ENCODE peak calls at places on chromosomes 2 and 18, in eight cellular contexts. R is HCT116, F is GM23338, N is A549, X is K562, D is HepG2, Q is SK-N-SH, C is GM12878. L is an unnamed sample. For H3K4me1, the result is how much of the 10 kb centered on the place peaks cover.

GRCh38 chr2:36539631-36540030 is 58.3 kb downstream of the FEZ2 start:
- DNase-seq in F (no peak), X (no peak), C (no peak), N (no peak), R (no peak), Q (no peak), D (no peak), L (no peak)

GRCh38 chr2:85579266-85579935 is 2.0 kb downstream of the VAMP8 start:
- DNase-seq in C (no peak), F (no peak), N (no peak), X (peak), D (no peak), R (no peak), Q (no peak), L (no peak)

GRCh38 chr18:76713432-76713831 is 108.9 kb upstream of the ZNF236 start:
- DNase-seq in D (no peak), R (no peak), Q (no peak), F (no peak), C (no peak), N (no peak), X (no peak), L (no peak)

GRCh38 chr2:240426797-240427721 is 8.4 kb upstream of the GPC1 start:
- DNase-seq in Q (no peak), C (no peak), X (peak), N (no peak), D (no peak), R (no peak), F (no peak), L (no peak)

GRCh38 chr2:108534577-108535379 is 508 bp downstream of the LIMS1 start:
- DNase-seq in C (no peak), N (peak), F (peak), X (peak), D (peak), Q (no peak), R (no peak), L (no peak)

GRCh38 chr2:98487806-98488189 is 43.1 kb downstream of the INPP4A start:
- DNase-seq in F (peak), D (peak), C (peak), Q (no peak), X (peak), N (peak), R (peak), L (peak)

GRCh38 chr18:61496374-61496773 is 163.1 kb downstream of the CDH20 start:
- DNase-seq in C (no peak), R (no peak), X (no peak), F (peak), D (no peak), N (no peak), Q (no peak), L (no peak)

GRCh38 chr2:189782221-189782671 is 1.9 kb downstream of the ORMDL1 start:
- DNase-seq in C (no peak), N (no peak), R (no peak), X (no peak), F (no peak), Q (no peak), D (peak), L (no peak)

GRCh38 chr2:74548919-74549684 is 4.6 kb downstream of the LOXL3 start:
- DNase-seq in D (peak), X (peak), C (no peak), R (no peak), Q (peak), N (peak), F (peak), L (no peak)

GRCh38 chr2:112153179-112153490 is 14.9 kb downstream of the FBLN7 start:
- DNase-seq in X (no peak), N (no peak), R (no peak), F (no peak), Q (no peak), D (no peak), C (no peak), L (no peak)

GRCh38 chr2:112152476-112153178 is 14.4 kb downstream of the FBLN7 start:
- DNase-seq in R (no peak), X (no peak), D (no peak), N (no peak), C (no peak), Q (no peak), F (no peak), L (no peak)

GRCh38 chr2:112153501-112153900 is 15.3 kb downstream of the FBLN7 start:
- DNase-seq in C (no peak), N (no peak), Q (no peak), R (no peak), F (no peak), D (no peak), X (no peak), L (no peak)

GRCh38 chr2:112155331-112156151 is 17.4 kb downstream of the FBLN7 start:
- DNase-seq in D (no peak), N (no peak), Q (no peak), X (no peak), C (no peak), F (no peak), R (no peak), L (no peak)

GRCh38 chr2:112154246-112155110 is 16.3 kb downstream of the FBLN7 start:
- DNase-seq in F (no peak), N (no peak), Q (no peak), R (no peak), X (no peak), C (no peak), D (no peak), L (no peak)
- H3K4me1 ChIP-seq in F (under half), N (under half), Q (under half), R (under half), X (under half), C (under half), D (under half), L (under half)

DNA sequence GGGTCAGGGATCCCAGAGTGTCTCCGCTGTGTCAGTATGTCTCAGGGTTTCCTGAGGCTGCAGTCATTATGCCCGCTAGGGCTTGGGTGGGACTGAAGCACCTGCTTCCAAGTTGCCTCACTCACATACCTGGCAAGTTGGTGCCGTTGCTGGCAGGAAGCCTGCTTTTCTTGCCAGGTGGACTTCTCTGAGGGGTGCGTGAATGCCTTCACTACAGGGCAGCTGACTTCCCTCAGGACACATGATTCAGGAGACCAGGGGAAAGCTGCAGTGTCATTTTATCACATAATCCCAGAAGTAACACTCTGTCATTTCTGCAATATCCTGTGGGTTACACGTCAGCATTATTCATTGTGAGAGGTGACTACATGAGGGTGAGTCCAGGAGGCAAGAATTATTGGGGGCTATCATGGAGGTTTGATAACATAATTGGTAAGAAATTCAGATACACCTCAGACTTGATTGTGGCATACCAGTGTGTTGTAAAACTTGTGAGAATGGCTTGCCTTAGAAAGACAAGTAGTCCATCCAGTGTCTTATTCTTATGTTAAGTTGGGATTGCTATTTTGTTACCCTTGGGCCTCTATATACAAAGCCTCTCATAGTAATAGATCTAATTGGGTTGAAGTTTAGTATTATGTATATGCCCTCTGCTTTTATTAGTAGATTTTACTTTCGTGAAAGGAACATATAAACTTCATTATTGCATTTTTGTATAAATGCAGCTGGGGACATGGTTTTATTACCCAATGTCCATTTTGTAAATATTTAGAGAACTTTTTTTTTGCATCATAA is 44.1 kb downstream of the NEDD4L start:
- DNase-seq in C (no peak), D (no peak), R (no peak), Q (no peak), X (peak), F (peak), N (no peak), L (peak)
- TF ChIP-seq REST in C (no peak), D (no peak), R (no peak), Q (no peak), X (no peak), F (no peak), N (no peak), L (no peak)

DNA sequence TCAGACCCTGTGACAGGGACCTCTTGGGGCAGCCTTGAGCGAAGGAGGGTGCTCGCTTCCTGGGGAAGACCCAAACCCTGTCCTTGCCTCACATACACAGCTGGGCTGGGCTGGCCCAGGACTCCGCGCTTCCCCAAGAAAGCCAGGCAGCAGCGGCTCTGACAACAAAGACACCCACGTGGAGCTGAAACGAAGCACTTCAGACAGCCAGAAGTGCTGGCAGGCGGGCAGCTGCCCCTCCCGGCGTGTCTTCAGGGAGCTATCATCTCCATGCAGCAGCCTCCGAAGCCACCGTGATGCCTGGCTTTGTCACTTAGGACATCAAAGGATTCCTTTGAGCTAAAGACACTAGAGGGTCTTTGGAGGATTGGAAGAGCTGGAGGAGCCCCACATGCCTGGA is 35.2 kb downstream of the C1QL2 start:
- DNase-seq in R (no peak), F (no peak), N (no peak), D (no peak), C (no peak), X (no peak), Q (no peak), L (no peak)
- H3K4me1 ChIP-seq in R (under half), F (under half), N (under half), D (under half), C (under half), X (under half), Q (under half), L (under half)

GRCh38 chr2:88885275-88885674 is 193.8 kb downstream of the RPIA start:
- DNase-seq in R (no peak), X (no peak), N (no peak), Q (no peak), C (no peak), F (no peak), D (no peak), L (no peak)

GRCh38 chr2:88880441-88880953 is 189.0 kb downstream of the RPIA start:
- DNase-seq in F (peak), C (no peak), Q (peak), D (peak), X (peak), R (peak), N (peak), L (peak)

GRCh38 chr2:88885679-88886402 is 194.4 kb downstream of the RPIA start:
- DNase-seq in C (no peak), R (no peak), X (no peak), F (no peak), N (no peak), D (no peak), Q (no peak), L (no peak)
- TF ChIP-seq REST in C (no peak), R (no peak), X (no peak), F (no peak), N (no peak), D (no peak), Q (no peak), L (no peak)

DNA sequence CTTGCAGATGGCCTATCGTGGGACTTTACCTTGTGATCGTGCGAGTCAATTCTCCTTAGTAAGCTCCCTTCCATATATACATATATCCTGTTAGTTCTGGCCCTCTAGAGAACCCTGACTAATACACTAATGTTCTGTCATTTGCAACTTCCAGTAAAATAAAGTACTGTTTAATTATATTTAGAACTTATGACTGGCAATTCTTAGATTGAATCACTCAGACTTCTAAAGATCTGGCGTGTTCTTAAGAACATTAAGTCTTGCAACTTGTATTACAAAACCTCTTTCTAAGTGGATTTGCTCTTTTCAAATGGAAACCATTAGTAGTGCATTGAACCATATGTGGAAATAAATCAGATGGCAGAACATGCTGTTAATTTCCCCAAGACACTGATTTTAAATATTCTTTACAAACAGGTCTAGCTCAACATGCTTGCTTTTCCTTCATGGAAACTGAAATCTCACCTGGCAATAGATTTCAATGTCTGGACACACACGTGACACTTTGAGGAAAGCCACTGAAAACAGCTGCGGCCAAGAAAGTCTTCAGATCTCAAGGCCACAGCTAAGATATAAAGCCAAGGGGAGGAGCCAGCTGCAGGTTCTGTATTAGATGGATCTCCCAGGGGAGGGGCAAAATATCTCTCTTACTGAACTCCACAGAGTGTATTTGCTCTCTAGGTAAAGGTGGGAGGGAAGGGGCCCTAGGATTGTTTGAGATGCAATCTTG is 50.6 kb downstream of the PMAIP1 start:
- DNase-seq in R (no peak), D (no peak), Q (no peak), N (no peak), C (no peak), F (no peak), X (no peak), L (no peak)
- H3K4me1 ChIP-seq in R (half or more), D (under half), Q (under half), N (under half), C (under half), F (under half), X (under half), L (under half)

GRCh38 chr2:66251520-66251919 is 183.4 kb upstream of the MEIS1 start:
- DNase-seq in R (no peak), D (no peak), F (no peak), Q (no peak), C (no peak), N (no peak), X (no peak), L (no peak)
- TF ChIP-seq REST in R (no peak), D (no peak), F (no peak), Q (no peak), C (no peak), N (no peak), X (no peak), L (no peak)

GRCh38 chr2:105377871-105378270 is 21.0 kb downstream of the FHL2 start:
- DNase-seq in R (no peak), N (no peak), X (peak), Q (peak), F (no peak), D (no peak), C (no peak), L (no peak)
- H3K4me1 ChIP-seq in R (under half), N (under half), X (under half), Q (under half), F (under half), D (under half), C (under half), L (half or more)

GRCh38 chr2:212361174-212361756 is 177.3 kb downstream of the ERBB4 start:
- DNase-seq in X (no peak), C (no peak), F (no peak), R (no peak), Q (no peak), N (no peak), D (peak), L (no peak)
- TF ChIP-seq REST in X (no peak), C (no peak), F (no peak), R (no peak), Q (no peak), N (no peak), D (no peak), L (no peak)

DNA sequence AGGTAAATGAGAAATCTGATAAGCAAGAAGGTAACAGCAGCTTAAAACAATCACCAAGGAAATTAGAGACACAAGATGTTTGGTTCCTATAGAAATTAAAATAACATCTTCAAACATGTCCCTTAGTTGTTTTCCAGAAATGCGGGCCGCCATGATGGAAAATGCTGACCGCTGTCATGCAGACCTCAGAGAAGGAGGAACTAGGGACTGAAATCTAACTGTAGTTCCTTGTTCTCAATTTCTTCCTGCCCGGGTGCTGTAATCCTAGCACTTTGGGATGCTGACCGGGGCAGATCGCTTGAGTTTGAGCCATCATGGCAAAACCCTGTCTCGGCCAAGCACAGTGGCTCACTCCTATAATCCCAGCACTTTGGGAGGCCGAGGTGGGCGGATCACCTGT is 51.1 kb downstream of the TEX51 start:
- DNase-seq in D (no peak), C (no peak), F (no peak), N (no peak), R (no peak), Q (no peak), X (no peak), L (no peak)
- H3K4me1 ChIP-seq in D (under half), C (under half), F (under half), N (under half), R (under half), Q (under half), X (under half), L (under half)

DNA sequence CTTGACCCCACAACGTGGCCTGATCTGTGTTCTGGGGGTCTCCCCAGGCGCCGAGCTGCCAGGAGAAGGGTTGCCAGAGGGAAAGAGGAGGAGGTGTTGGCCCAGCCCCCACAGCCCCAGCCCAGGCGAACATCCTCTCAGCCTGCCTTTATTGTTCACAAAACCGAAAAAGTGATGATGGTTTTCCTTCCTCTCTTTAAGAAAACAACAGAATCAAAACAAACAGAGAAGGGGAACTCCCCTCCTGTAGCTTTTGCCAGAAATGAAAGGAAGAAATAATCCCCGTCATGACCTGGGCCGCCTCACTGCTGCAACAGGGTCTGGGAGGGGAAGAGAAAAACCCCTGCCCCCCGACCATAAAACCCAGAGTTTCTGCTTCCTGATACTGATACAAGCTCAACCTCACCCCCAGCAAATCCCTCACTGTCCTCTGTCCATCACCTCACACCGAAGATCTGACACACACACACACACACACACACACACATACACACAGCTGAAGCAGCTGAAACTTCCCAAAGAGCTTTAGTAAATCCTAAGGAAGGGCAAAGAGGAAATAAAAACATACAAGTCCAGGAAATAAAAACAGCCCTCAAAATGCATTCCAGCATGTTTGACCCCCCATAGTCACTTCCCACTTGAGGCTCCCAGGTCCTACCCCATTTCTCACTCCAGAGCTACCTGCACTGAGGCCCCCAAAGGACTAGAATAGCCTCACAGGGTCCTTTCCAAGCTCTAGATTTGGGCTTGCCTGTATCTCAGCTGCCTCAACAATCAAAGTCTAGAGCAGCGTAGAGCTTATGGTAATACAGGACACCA is 51.8 kb downstream of the ZFP36L2 start:
- DNase-seq in R (no peak), Q (no peak), F (no peak), D (no peak), N (no peak), C (peak), X (no peak), L (no peak)
- TF ChIP-seq REST in R (no peak), Q (no peak), F (no peak), D (no peak), N (no peak), C (no peak), X (no peak), L (no peak)